ENCODE peak calls at places on chromosome 16, in ten cellular contexts. O is H1, J is stomach, T is GM23338, Z is HCT116, B is K562, I is HL-60, W is sigmoid colon, H is transverse colon, P is breast epithelium. R is an unnamed sample.

GRCh38 chr16:30896203-30896889 is at the start of gene CTF1:
- DNase-seq in J (peak; percentile 56), I (no peak), B (peak; percentile 86), Z (peak; percentile 65), W (peak; percentile 93), P (peak; percentile 70), T (peak; percentile 85), H (peak; percentile 62), O (no peak), R (peak; percentile 94)

GRCh38 chr16:52545157-52545543 is 1.8 kb downstream of the TOX3 start:
- DNase-seq in I (no peak), T (peak; percentile 22), J (no peak), Z (no peak), W (no peak), P (no peak), B (no peak), O (no peak), H (no peak), R (no peak)

GRCh38 chr16:3656491-3657468 is 2.3 kb downstream of the DNASE1 start:
- DNase-seq in H (no peak), J (no peak), T (no peak), I (no peak), Z (no peak), P (no peak), B (no peak), W (peak; percentile 52), O (no peak), R (no peak)

GRCh38 chr16:86060381-86061317 is 161.7 kb downstream of the IRF8 start:
- DNase-seq in T (no peak), O (no peak), P (no peak), H (no peak), W (peak; percentile 62), I (no peak), B (no peak), Z (no peak), J (no peak), R (no peak)

GRCh38 chr16:53022374-53022773 is 30.3 kb downstream of the CHD9NB start:
- DNase-seq in P (no peak), B (peak; percentile 65), J (peak; percentile 39), T (peak; percentile 87), W (no peak), Z (peak; percentile 41), I (no peak), H (peak; percentile 33), O (no peak), R (no peak)

GRCh38 chr16:9837481-9837880 is 344.7 kb downstream of the GRIN2A start:
- DNase-seq in J (no peak), Z (no peak), P (no peak), I (no peak), W (no peak), T (no peak), O (no peak), B (no peak), H (no peak), R (no peak)

GRCh38 chr16:77782694-77783093 is 5.7 kb upstream of the VAT1L start:
- DNase-seq in I (no peak), Z (peak; percentile 7), J (no peak), P (no peak), O (no peak), H (no peak), W (no peak), B (no peak), T (peak; percentile 28), R (no peak)

GRCh38 chr16:4339909-4340308 is 11.2 kb downstream of the PAM16 start:
- DNase-seq in J (peak; percentile 46), T (no peak), I (no peak), W (peak; percentile 83), H (no peak), P (no peak), Z (no peak), O (no peak), B (no peak), R (peak; percentile 89)

GRCh38 chr16:46918905-46919792 is 35.0 kb downstream of the GPT2 start:
- DNase-seq in B (peak; percentile 35), T (no peak), P (no peak), Z (no peak), J (peak; percentile 86), W (no peak), I (no peak), H (peak; percentile 22), O (no peak), R (no peak)
- TF ChIP-seq CTCF in B (no peak), T (no peak), P (no peak), Z (no peak), J (no peak), W (no peak), I (no peak), H (no peak), O (no peak), R (no peak)

GRCh38 chr16:1512774-1513173 is 19.6 kb downstream of the TELO2 start:
- DNase-seq in J (no peak), O (no peak), T (no peak), I (no peak), H (no peak), Z (no peak), P (no peak), W (no peak), B (no peak), R (no peak)
- TF ChIP-seq POLR2AphosphoS5 in J (no peak), O (no peak), T (no peak), I (no peak), H (no peak), Z (no peak), P (no peak), W (no peak), B (no peak), R (no peak)

GRCh38 chr16:70018254-70018653 is 67.1 kb downstream of the CLEC18A start:
- DNase-seq in Z (peak; percentile 61), O (no peak), H (peak; percentile 23), T (peak; percentile 72), P (no peak), I (no peak), J (no peak), W (no peak), B (peak; percentile 18), R (no peak)
- TF ChIP-seq CTCF in Z (no peak), O (peak; percentile 26), H (peak; percentile 30), T (peak; percentile 38), P (no peak), I (no peak), J (no peak), W (no peak), B (peak; percentile 61), R (no peak)

DNA sequence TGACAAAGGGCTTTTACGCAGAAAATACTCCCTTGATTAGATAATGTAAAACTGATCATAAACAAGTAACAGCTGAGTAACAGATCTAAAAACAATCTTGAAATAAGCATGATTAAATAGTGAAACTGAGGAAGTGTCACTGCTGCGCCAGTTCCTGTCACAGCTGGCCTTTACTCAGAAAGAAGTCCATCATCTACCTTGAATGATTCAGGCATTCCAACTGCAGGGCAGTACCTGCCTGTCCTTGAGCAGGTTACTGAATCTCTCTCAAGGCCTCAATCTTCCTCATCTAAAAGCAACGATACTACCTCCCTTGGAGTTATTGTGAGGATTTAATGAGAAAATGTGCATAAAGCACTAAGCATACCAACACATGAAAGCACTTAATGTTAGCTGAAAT is 12.7 kb downstream of the PHLPP2 start:
- DNase-seq in I (no peak), O (no peak), P (no peak), W (no peak), B (no peak), H (no peak), T (peak; percentile 51), Z (no peak), J (no peak), R (no peak)
- TF ChIP-seq POLR2AphosphoS5 in I (no peak), O (no peak), P (no peak), W (no peak), B (no peak), H (no peak), T (no peak), Z (no peak), J (no peak), R (no peak)

DNA sequence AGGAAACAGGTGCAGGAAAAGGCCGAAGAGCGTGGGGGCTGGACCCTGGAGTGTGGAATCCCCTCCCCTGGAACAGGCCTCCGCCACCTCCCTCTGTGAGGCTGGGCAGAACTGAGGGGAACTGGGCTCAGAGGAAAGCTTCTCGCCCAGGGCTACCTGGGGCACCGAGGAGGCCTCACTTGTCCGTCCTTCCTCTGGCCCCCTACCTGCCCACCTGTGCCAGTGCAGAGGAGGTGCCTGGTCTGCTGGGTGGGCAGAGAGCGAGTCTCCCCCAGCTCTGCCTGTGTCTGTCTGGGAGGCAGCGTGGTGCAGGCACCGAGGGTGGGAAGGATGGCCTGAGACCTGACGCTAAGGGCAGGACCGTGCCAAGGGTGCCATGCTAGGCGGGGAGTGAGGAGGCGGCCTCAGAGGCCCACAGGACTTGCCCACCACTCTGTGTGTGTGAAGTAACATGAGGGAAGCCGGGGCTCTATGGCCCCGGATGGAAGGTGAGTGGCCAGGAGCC is 42.2 kb downstream of the ZFPM1 start:
- DNase-seq in P (no peak), I (no peak), Z (no peak), T (no peak), J (no peak), B (no peak), O (no peak), H (no peak), W (no peak), R (no peak)
- TF ChIP-seq CTCF in P (no peak), I (no peak), Z (no peak), T (no peak), J (no peak), B (no peak), O (peak; percentile 32), H (no peak), W (no peak), R (no peak)

DNA sequence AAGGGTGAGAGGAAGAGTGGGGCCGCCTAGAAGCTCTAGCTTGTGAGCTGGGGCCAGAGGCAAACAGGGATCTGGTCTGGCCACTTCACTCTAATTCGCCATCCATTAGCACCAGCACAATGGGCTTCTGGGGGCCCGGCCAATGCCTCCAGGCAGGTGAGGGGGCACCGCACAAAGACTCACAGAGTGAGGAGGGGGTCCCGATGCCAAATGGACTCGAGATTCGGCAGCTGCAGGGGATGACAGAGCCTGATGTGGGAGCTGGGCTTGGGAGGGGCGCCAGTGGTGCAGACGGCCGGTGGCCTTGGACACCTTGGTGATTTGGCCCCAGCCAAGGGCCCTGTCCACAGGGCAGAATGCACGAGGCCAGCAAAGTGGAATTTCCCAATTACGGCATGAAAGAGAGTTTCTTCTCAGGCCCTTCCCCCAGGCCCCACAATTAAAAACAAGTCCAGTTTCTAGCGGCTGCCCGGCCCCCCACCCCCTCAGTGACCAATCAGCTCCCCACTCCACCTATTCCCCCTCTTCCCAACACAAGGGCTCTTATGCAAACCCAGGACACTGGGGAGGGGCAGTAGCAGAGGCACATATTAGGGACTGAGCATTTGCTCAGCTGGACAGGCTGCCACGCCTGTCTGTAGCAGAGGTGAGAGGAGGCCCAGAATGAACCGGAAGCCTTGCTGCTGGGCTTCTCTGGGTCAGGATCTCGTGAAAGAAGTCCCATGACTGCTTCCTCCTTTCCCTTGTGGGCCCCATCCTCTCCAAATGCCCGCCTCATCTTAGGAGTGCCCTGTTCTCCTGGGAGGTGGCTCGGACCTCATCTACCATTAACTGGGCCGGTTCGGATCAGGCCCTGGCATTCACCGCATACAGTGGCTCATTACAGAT is 39.4 kb upstream of the MTSS2 start:
- DNase-seq in J (no peak), W (peak; percentile 92), I (no peak), T (no peak), Z (no peak), B (no peak), H (no peak), O (no peak), P (no peak), R (peak; percentile 72)
- TF ChIP-seq POLR2AphosphoS5 in J (no peak), W (peak; percentile 38), I (no peak), T (no peak), Z (no peak), B (no peak), H (no peak), O (no peak), P (no peak), R (no peak)